ENCODE peak calls at places on chromosomes 11 and 22, in seven cellular contexts. P, V, F, X, N, E and W are unnamed samples.

GRCh38 chr11:70849031-70849430 is 403.3 kb downstream of the SHANK2 start:
- DNase-seq in X (no peak), V (no peak), E (no peak), F (no peak), N (no peak), P (no peak), W (no peak)

GRCh38 chr11:45805305-45806071 is 539 bp downstream of the SLC35C1 start:
- DNase-seq in E (peak; percentile 92), F (peak; percentile 78), N (peak; percentile 80), P (no peak), X (peak; percentile 51), V (peak; percentile 25), W (no peak)

GRCh38 chr11:17734986-17735822 is 623 bp downstream of the KCNC1 start:
- DNase-seq in N (peak; percentile 64), P (no peak), F (peak; percentile 69), E (peak; percentile 89), V (peak; percentile 94), X (no peak), W (peak; percentile 27)

GRCh38 chr11:102882389-102883024 is 7.7 kb upstream of the MMP12 start:
- DNase-seq in N (peak; percentile 36), X (no peak), P (no peak), V (no peak), F (peak; percentile 48), E (peak; percentile 94), W (no peak)

GRCh38 chr22:28063656-28064055 is 144.6 kb upstream of the PITPNB start:
- DNase-seq in F (no peak), N (no peak), X (no peak), V (no peak), E (no peak), P (no peak), W (no peak)

GRCh38 chr11:45097721-45098493 is 48.5 kb upstream of the PRDM11 start:
- DNase-seq in V (peak; percentile 93), E (peak; percentile 62), N (peak; percentile 56), F (peak; percentile 56), X (peak; percentile 85), P (no peak), W (no peak)

GRCh38 chr11:1153105-1153950 is 4.4 kb upstream of the MUC5AC start:
- DNase-seq in P (no peak), E (peak; percentile 9), N (no peak), F (no peak), V (no peak), X (no peak), W (no peak)

GRCh38 chr22:37735054-37735453 is 38.2 kb downstream of the TRIOBP start:
- DNase-seq in N (no peak), V (peak; percentile 75), E (peak; percentile 32), P (no peak), F (no peak), X (no peak), W (no peak)

GRCh38 chr11:46391578-46392420 is at the start of gene CHRM4:
- DNase-seq in E (peak; percentile 59), V (peak; percentile 79), F (peak; percentile 45), X (no peak), N (no peak), P (no peak), W (no peak)

GRCh38 chr11:75261474-75261847 is 20.9 kb downstream of the TPBGL start:
- DNase-seq in V (no peak), P (no peak), F (no peak), N (no peak), E (no peak), X (no peak), W (no peak)

GRCh38 chr22:20154602-20155183 is 3.8 kb upstream of the CCDC188 start:
- DNase-seq in E (no peak), N (no peak), P (no peak), X (no peak), V (no peak), F (no peak), W (no peak)

GRCh38 chr22:44331881-44332714 is 19.3 kb upstream of the SHISAL1 start:
- DNase-seq in X (no peak), P (no peak), F (peak; percentile 33), N (no peak), V (peak; percentile 80), E (peak; percentile 68), W (no peak)

GRCh38 chr22:33653525-33654063 is 266.7 kb downstream of the LARGE1 start:
- DNase-seq in N (no peak), V (no peak), F (no peak), P (no peak), X (no peak), E (no peak), W (no peak)

GRCh38 chr22:42662114-42663021 is 13.2 kb upstream of the CYB5R3 start:
- DNase-seq in P (peak; percentile 69), F (peak; percentile 53), V (peak; percentile 86), E (peak; percentile 86), X (peak; percentile 49), N (peak; percentile 22), W (no peak)

GRCh38 chr11:17991799-17992433 is 20.9 kb downstream of the SERGEF start:
- DNase-seq in F (peak; percentile 70), E (peak; percentile 72), X (no peak), V (peak; percentile 63), N (peak; percentile 44), P (peak; percentile 32), W (peak; percentile 36)

GRCh38 chr22:48669226-48669625 is 1158.4 kb downstream of the BRD1 start:
- DNase-seq in X (no peak), E (no peak), F (no peak), V (no peak), P (no peak), N (no peak), W (no peak)

GRCh38 chr11:34281256-34281655 is 76.6 kb downstream of the ABTB2 start:
- DNase-seq in V (no peak), E (peak; percentile 78), P (no peak), N (no peak), X (no peak), F (no peak), W (no peak)

GRCh38 chr11:79453617-79454016 is 12.8 kb upstream of the TENM4 start:
- DNase-seq in N (no peak), P (no peak), X (no peak), V (no peak), F (no peak), E (no peak), W (no peak)

GRCh38 chr11:79461144-79461543 is 20.3 kb upstream of the TENM4 start:
- DNase-seq in F (peak; percentile 51), V (peak; percentile 65), X (no peak), N (peak; percentile 44), E (peak; percentile 58), P (no peak), W (no peak)

GRCh38 chr11:79456501-79456900 is 15.7 kb upstream of the TENM4 start:
- DNase-seq in V (no peak), E (no peak), N (no peak), F (no peak), P (no peak), X (no peak), W (no peak)

GRCh38 chr11:79458712-79459111 is 17.9 kb upstream of the TENM4 start:
- DNase-seq in E (no peak), V (no peak), X (no peak), N (no peak), F (no peak), P (no peak), W (no peak)
- H3K27me3 ChIP-seq in E (peaks cover 33% of the 10 kb centered on the region), V (no peaks in the 10 kb centered on the region), X (no peaks in the 10 kb centered on the region), N (no peaks in the 10 kb centered on the region), F (peaks cover 10% of the 10 kb centered on the region), P (no peaks in the 10 kb centered on the region), W (peaks cover 5% of the 10 kb centered on the region)

DNA sequence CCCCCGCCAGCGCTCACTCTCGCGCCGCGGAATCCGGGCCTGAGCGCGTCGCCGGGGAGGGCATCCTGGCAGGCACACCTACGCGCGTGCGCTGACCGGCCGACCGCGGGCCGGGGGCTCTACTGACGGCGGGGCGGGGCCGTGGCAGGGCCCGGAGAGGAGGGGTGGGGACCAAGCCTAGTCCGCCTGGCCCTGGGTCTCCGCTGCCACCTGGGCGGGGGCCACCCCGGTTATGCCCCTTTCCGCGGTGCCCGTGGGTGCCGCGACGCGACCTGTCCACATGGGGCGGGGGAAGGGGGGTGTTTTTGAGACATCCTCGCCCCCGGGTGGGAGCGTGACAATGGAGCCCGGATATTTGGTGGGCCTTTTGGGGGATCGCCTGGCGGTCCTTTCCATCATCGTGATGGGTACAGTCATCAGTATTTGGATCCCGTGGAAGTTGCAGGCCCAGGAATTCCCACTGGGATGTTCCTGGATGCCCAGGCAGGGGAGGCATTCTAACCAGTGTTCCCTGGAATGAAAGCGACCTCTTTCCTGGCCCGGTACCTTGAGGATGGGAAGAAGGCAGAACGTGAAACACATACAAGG is 2.2 kb downstream of the NCAM1 start:
- DNase-seq in P (no peak), N (no peak), V (peak; percentile 65), E (no peak), X (no peak), F (no peak), W (no peak)
- H3K4me3 ChIP-seq in P (no peak overlapping the region), N (peak overlapping the region; percentile 51), V (peak overlapping the region; percentile 77), E (peak overlapping the region; percentile 65), X (peak overlapping the region; percentile 54), F (no peak overlapping the region), W (no peak overlapping the region)

DNA sequence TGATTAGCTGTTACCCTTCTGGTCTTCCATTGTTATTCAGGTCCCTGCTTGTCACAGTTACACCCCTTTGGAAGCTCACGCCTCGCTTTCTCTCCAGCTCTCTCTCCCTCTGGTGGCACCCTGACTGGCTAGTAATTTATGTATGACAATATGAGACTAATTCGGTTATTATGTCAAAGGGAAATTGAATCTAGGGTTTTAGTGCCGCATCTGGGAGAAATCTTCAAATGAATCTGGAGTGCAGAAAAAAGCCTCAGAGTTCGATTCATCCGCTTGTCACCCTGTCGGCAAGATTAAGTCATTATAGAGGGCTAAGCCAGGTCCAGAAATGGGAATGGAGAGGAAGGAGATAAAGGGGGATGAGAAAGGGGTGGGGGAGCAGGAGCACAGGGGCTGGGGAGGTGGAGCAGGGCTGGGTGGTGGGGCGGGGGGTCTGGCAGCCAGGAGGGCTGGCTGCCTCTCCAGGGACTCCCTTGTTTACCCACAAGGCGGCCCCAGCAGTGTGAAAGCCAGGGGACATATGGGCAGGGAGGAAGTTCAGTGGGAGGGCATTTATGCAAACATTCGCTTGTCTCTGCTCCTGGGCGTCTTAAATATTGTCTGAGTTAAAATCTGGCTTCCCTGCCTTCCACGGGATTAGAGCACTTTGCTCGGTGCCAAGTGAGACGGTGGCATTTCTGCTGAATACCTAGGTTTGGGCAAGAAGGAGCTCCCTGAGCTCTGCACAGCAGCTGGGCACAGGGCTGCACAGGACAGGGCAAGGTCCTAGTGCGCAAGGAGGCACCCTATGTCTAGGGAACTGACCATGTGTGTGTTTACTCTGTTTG is 179.1 kb upstream of the NECTIN1 start:
- DNase-seq in P (no peak), F (no peak), V (no peak), E (no peak), N (no peak), X (no peak), W (no peak)
- H3K27me3 ChIP-seq in P (peaks cover 2% of the 10 kb centered on the region), F (peaks cover 14% of the 10 kb centered on the region), V (no peaks in the 10 kb centered on the region), E (peaks cover 51% of the 10 kb centered on the region), N (peaks cover 6% of the 10 kb centered on the region), X (no peaks in the 10 kb centered on the region), W (peaks cover 5% of the 10 kb centered on the region)

GRCh38 chr11:8813658-8814057 is 97.3 kb upstream of the AKIP1 start:
- DNase-seq in E (peak; percentile 90), P (no peak), V (peak; percentile 88), X (peak; percentile 72), N (peak; percentile 76), F (peak; percentile 89), W (peak; percentile 74)

GRCh38 chr11:8809605-8810272 is 101.2 kb upstream of the AKIP1 start:
- DNase-seq in P (no peak), F (no peak), E (peak; percentile 33), N (no peak), X (no peak), V (peak; percentile 35), W (no peak)

GRCh38 chr11:8810331-8811301 is 100.4 kb upstream of the AKIP1 start:
- DNase-seq in N (peak; percentile 85), F (peak; percentile 81), P (no peak), V (peak; percentile 90), E (peak; percentile 90), X (no peak), W (peak; percentile 61)

GRCh38 chr11:8812438-8812837 is 98.6 kb upstream of the AKIP1 start:
- DNase-seq in V (no peak), F (no peak), N (no peak), P (no peak), E (peak; percentile 37), X (no peak), W (no peak)

GRCh38 chr11:8811571-8811970 is 99.4 kb upstream of the AKIP1 start:
- DNase-seq in X (no peak), E (peak; percentile 48), N (no peak), V (no peak), P (no peak), F (peak; percentile 72), W (no peak)
- H3K4me3 ChIP-seq in X (no peak overlapping the region), E (peak overlapping the region; percentile 72), N (peak overlapping the region; percentile 73), V (no peak overlapping the region), P (no peak overlapping the region), F (no peak overlapping the region), W (peak overlapping the region; percentile 78)